ENCODE peak calls at places on chromosomes 5 and 9, in five cellular contexts. Q is fibroblast of mammary gland, L is A549, W is vagina, G is mucosa of descending colon. M is an unnamed sample.

GRCh38 chr9:126218726-126219125 is 107.9 kb upstream of the MVB12B start:
- DNase-seq in W (peak), Q (no peak), G (no peak), L (no peak), M (no peak)

GRCh38 chr5:98179791-98180755 is 593.4 kb upstream of the RGMB start:
- DNase-seq in L (no peak), Q (peak), W (no peak), G (no peak), M (peak)

GRCh38 chr9:105114956-105115728 is 129.3 kb upstream of the SLC44A1 start:
- DNase-seq in G (peak), L (no peak), W (no peak), Q (no peak), M (peak)

GRCh38 chr9:136268318-136268717 is 22.7 kb upstream of the QSOX2 start:
- DNase-seq in L (peak), G (no peak), Q (no peak), W (no peak), M (peak)

GRCh38 chr5:111229126-111229525 is 4.9 kb downstream of the CAMK4 start:
- DNase-seq in W (no peak), G (no peak), Q (no peak), L (no peak), M (no peak)

GRCh38 chr5:171092194-171092593 is 216.9 kb upstream of the TLX3 start:
- DNase-seq in Q (peak), L (peak), W (no peak), G (no peak), M (peak)

GRCh38 chr9:10649076-10649475 is 36.3 kb upstream of the PTPRD start:
- DNase-seq in G (no peak), Q (no peak), L (no peak), W (no peak), M (peak)

GRCh38 chr5:91906494-91906893 is 523.4 kb upstream of the ARRDC3 start:
- DNase-seq in G (no peak), W (no peak), Q (no peak), L (peak), M (no peak)

GRCh38 chr5:171714851-171715250 is 70.8 kb upstream of the SMIM23 start:
- DNase-seq in L (no peak), Q (no peak), W (no peak), G (no peak), M (no peak)

GRCh38 chr5:149581931-149582768 is 852 bp downstream of the ARHGEF37 start:
- DNase-seq in W (no peak), L (no peak), Q (no peak), G (no peak), M (peak)

GRCh38 chr5:113266227-113266912 is 168.4 kb downstream of the TSSK1B start:
- DNase-seq in Q (no peak), G (no peak), L (no peak), W (no peak), M (no peak)

GRCh38 chr5:79824444-79824843 is 134.8 kb downstream of the CMYA5 start:
- DNase-seq in W (no peak), G (no peak), Q (no peak), L (no peak), M (no peak)

GRCh38 chr9:132769895-132770774 is 99.9 kb downstream of the GTF3C4 start:
- DNase-seq in Q (peak), L (peak), W (no peak), G (peak), M (peak)

GRCh38 chr9:70873506-70873905 is 247.9 kb downstream of the TRPM3 start:
- DNase-seq in Q (peak), W (no peak), G (no peak), L (no peak), M (no peak)

GRCh38 chr9:26078706-26079105 is 400.5 kb upstream of the TUSC1 start:
- DNase-seq in L (no peak), G (no peak), W (no peak), Q (no peak), M (no peak)

GRCh38 chr5:85132269-85132668 is 747.6 kb upstream of the EDIL3 start:
- DNase-seq in W (no peak), Q (peak), G (no peak), L (no peak), M (peak)

DNA sequence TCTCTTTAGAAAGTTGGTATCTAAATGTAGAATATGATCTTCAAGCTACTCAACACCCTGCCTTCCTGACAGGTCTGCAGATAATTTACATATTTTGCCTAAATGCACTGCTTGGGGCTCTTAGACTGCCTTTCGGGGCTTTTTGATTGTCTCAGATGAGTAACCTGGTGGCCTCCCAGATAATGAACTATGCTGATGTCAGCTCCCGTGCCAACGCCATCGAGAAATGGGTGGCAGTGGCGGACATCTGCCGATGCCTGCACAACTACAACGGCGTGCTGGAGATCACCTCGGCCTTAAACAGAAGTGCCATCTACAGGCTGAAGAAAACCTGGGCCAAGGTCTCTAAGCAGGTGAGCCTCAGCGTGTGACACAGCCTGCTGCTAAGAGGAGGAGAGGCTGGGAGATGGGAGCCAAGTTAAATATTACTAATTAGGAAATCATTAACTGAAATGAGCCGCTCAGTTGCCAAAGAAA is 20.9 kb upstream of the CKMT2 start:
- DNase-seq in G (no peak), Q (no peak), L (no peak), W (no peak), M (no peak)
- H3K4me3 ChIP-seq in G (no peak), Q (no peak), L (no peak), W (no peak), M (no peak)

GRCh38 chr9:137668203-137668602 is 49.4 kb downstream of the EHMT1 start:
- DNase-seq in L (no peak), W (no peak), Q (no peak), G (no peak), M (no peak)

GRCh38 chr9:137671721-137672120 is 52.9 kb downstream of the EHMT1 start:
- DNase-seq in G (no peak), W (no peak), Q (no peak), L (no peak), M (no peak)

GRCh38 chr9:137669261-137669672 is 50.5 kb downstream of the EHMT1 start:
- DNase-seq in W (peak), L (peak), G (no peak), Q (peak), M (no peak)

GRCh38 chr9:137671196-137671538 is 52.4 kb downstream of the EHMT1 start:
- DNase-seq in L (no peak), G (no peak), Q (no peak), W (no peak), M (no peak)

GRCh38 chr9:137670391-137671195 is 51.8 kb downstream of the EHMT1 start:
- DNase-seq in W (no peak), Q (peak), L (no peak), G (peak), M (no peak)
- TF ChIP-seq CTCF in W (no peak), Q (no peak), L (no peak), G (no peak), M (no peak)

GRCh38 chr5:168295574-168296201 is 4.2 kb downstream of the WWC1 start:
- DNase-seq in G (no peak), L (peak), W (no peak), Q (peak), M (peak)
- H3K4me3 ChIP-seq in G (no peak), L (peak), W (no peak), Q (no peak), M (no peak)

DNA sequence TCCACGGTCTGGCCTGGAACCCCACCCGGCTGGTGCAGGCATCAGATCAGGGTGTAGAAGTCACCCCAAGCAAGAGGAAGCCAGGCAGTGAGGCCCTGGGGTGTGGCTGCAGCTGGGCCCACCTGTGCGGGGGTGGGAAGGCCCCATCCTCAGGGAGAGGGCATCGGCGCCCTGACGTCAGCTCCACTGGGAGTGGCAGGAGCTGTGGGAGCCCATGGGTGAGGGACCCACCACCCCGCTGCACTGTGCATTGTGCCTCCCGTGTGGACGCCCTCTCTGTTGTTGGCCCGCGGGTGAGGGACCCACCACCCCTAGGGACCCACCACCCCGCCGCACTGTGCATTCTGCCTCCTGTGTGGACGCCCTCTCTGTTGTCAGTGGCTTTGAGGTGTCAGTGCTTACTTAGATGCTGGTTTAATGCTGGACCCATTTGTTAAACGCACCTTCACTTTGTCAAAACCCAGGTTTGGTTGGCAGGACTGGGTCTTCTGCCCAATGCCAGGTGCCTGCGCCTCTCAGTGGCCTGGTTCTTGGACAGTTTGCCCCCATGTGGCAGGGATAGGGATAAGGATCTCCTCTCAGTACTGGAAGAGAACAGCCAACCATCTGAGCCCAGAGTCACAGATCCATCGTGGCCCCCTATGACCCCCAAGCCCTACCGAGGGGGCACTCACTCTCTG is 6.9 kb upstream of the EXOC3 start:
- DNase-seq in W (no peak), Q (peak), G (peak), L (peak), M (peak)
- TF ChIP-seq CTCF in W (no peak), Q (peak), G (no peak), L (peak), M (peak)

DNA sequence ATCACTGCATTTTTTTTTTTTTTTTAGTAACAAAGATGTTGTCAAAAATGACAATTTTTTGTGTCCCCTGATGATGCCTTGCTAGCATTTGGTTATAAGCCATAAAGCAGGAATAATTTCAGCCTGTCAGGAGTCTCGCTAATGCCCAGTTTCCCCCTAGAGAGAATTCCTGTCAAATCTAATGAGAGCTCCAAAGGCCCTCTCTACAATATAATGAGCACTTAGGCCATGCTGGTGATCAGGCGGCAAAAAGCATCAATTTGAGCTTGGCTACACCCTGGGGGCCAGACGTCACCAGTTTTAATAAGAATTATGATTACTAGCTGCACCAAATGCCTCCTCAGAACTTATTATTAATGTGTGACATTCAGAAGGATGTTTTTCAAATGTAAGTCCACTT is 6.1 kb downstream of the TLE1 start:
- DNase-seq in W (no peak), Q (no peak), L (no peak), G (no peak), M (no peak)
- H3K4me3 ChIP-seq in W (peak), Q (no peak), L (no peak), G (no peak), M (peak)

DNA sequence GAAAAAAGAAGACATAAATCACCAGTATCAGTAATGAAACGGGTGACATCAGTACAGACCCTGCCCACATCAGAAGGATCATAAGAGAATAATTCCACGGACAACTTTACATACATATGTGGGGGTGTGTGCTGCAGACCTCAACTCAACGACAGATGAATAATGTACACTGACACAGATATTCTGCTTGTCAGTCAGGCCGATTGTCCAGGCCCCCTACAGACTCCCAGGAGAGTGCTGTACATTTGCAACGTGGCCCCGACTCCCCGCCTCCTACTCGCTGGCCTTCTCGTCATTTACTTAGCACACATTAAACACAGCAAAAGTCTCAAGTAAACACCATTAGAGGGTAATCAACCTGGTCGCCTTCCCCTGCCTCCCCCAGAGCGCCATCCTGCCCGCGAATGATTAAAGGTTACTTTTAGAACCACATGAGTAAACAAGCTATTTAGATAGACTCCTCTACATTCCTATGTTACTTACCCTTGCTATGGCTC is 3.5 kb upstream of the TMED9 start:
- DNase-seq in Q (no peak), G (no peak), L (no peak), W (no peak), M (no peak)
- TF ChIP-seq CTCF in Q (no peak), G (no peak), L (no peak), W (no peak), M (no peak)

DNA sequence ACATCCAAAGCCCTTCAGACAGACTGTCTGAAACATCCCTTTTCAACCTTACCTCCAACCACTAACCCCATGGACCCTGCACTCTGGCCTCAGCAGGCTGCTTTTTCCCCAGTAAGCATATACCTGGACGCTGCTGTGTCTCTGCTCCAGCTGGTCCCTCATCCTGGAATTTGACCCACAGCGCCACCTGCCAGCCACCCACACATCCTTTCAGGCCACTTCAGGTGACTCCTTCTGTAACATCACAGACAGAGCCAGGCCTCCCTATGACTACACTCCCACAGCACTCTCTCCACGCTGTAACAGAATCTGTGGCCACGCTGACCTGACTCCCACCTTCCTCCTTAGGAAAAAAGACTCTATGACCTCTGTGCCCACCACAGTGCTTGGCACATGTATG is 3.4 kb downstream of the MGAT1 start:
- DNase-seq in G (no peak), L (peak), Q (no peak), W (peak), M (no peak)
- H3K4me3 ChIP-seq in G (no peak), L (no peak), Q (no peak), W (no peak), M (no peak)

DNA sequence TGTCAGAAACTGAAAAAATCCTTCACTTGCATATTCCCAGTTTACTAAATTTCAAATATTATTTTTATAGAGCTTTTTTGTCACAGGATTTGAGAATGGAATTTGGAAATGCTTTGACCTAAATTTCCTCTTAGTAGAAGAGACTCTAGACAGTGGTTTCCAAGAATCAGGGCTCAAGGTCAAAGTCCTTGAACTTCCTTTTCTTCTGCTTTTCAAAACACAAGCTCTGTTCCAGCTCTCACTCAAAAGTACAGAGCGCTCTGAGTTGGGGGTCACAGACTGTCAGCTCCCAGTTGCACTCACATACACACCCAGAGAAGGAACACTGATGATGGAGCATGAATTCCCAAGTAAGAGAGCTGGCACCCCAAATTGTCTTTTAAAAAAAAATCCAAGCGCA is 394.2 kb downstream of the MLLT3 start:
- DNase-seq in L (no peak), G (no peak), W (no peak), Q (no peak), M (no peak)
- TF ChIP-seq CTCF in L (no peak), G (no peak), W (no peak), Q (no peak), M (no peak)